ENCODE peak calls at places on chromosomes 16 and 17, in nine cellular contexts. Z, P, L, H, V, T, F, U and G are unnamed samples.

GRCh38 chr17:489758-490329 is 137.2 kb upstream of the RPH3AL start:
- DNase-seq in Z (no peak), P (peak; percentile 16), L (peak; percentile 31), H (peak; percentile 55), V (no peak), T (peak; percentile 56), F (peak; percentile 72), U (peak; percentile 73), G (no peak)

GRCh38 chr17:7914771-7915610 is 1.1 kb downstream of the RNF227 start:
- DNase-seq in Z (no peak), P (no peak), L (no peak), H (no peak), V (peak; percentile 27), T (no peak), F (no peak), U (peak; percentile 62), G (no peak)

GRCh38 chr16:80231888-80232287 is 308.9 kb upstream of the DYNLRB2 start:
- DNase-seq in Z (no peak), P (no peak), L (no peak), H (peak; percentile 64), V (peak; percentile 55), T (no peak), F (peak; percentile 11), U (peak; percentile 93), G (no peak)

GRCh38 chr17:9862191-9862590 is 36.5 kb downstream of the GLP2R start:
- DNase-seq in Z (no peak), P (no peak), L (no peak), H (no peak), V (no peak), T (no peak), F (no peak), U (no peak), G (no peak)

GRCh38 chr16:85565796-85566501 is 47.2 kb upstream of the GSE1 start:
- DNase-seq in Z (no peak), P (no peak), L (no peak), H (no peak), V (no peak), T (no peak), F (no peak), U (no peak), G (no peak)

GRCh38 chr16:72905581-72905980 is 142.3 kb downstream of the ZFHX3 start:
- DNase-seq in Z (no peak), P (no peak), L (no peak), H (peak; percentile 58), V (peak; percentile 29), T (no peak), F (no peak), U (peak; percentile 61), G (no peak)

GRCh38 chr17:63998050-63998720 is at the start of gene PRR29:
- DNase-seq in Z (peak; percentile 49), P (peak; percentile 70), L (peak; percentile 49), H (peak; percentile 18), V (no peak), T (peak; percentile 78), F (peak; percentile 75), U (peak; percentile 71), G (peak; percentile 92)

GRCh38 chr17:32912218-32912897 is 15.6 kb upstream of the TMEM98 start:
- DNase-seq in Z (no peak), P (peak; percentile 20), L (no peak), H (peak; percentile 11), V (peak; percentile 31), T (no peak), F (no peak), U (peak; percentile 91), G (peak; percentile 95)

GRCh38 chr17:38584350-38584925 is 21.3 kb downstream of the SRCIN1 start:
- DNase-seq in Z (peak; percentile 18), P (peak; percentile 59), L (peak; percentile 48), H (peak; percentile 56), V (no peak), T (peak; percentile 81), F (peak; percentile 76), U (peak; percentile 64), G (peak; percentile 91)

GRCh38 chr17:38341035-38341721 is 2.6 kb downstream of the GPR179 start:
- DNase-seq in Z (no peak), P (no peak), L (no peak), H (peak; percentile 35), V (no peak), T (no peak), F (no peak), U (peak; percentile 48), G (no peak)

GRCh38 chr16:14608604-14609003 is 21.5 kb downstream of the PARN start:
- DNase-seq in Z (no peak), P (no peak), L (no peak), H (no peak), V (no peak), T (no peak), F (no peak), U (no peak), G (no peak)

GRCh38 chr16:76956394-76956793 is 234.6 kb upstream of the MON1B start:
- DNase-seq in Z (no peak), P (no peak), L (no peak), H (no peak), V (no peak), T (no peak), F (no peak), U (no peak), G (no peak)